ENCODE peak calls at places on chromosomes 11 and 22, in six cellular contexts. One of them, this sample, is unnamed.
A peak's percentile ranks its signal among the peaks of the same experiment; 100 is the strongest.

GRCh38 chr11:3160252-3161031 is 4.7 kb downstream of the OSBPL5 start:
- DNase-seq in LoVo: no peak
- DNase-seq in GM23338: peak; percentile 98
- DNase-seq in adrenal gland: peak; percentile 93
- DNase-seq in mucosa of descending colon: peak; percentile 86
- DNase-seq in CD4-positive, alpha-beta memory T cell: no peak
- DNase-seq in this sample: peak; percentile 92

GRCh38 chr22:27801616-27802388 is at the start of gene MN1:
- DNase-seq in CD4-positive, alpha-beta memory T cell: peak; percentile 49
- DNase-seq in GM23338: peak; percentile 86
- DNase-seq in adrenal gland: peak; percentile 19
- DNase-seq in LoVo: no peak
- DNase-seq in mucosa of descending colon: no peak
- DNase-seq in this sample: peak; percentile 77

GRCh38 chr11:119615003-119615878 is 113.8 kb downstream of the NECTIN1 start:
- DNase-seq in CD4-positive, alpha-beta memory T cell: no peak
- DNase-seq in adrenal gland: peak; percentile 24
- DNase-seq in GM23338: no peak
- DNase-seq in LoVo: peak; percentile 45
- DNase-seq in mucosa of descending colon: no peak
- DNase-seq in this sample: no peak

GRCh38 chr22:22043296-22044078 is 60.9 kb upstream of the TOP3B start:
- DNase-seq in LoVo: no peak
- DNase-seq in GM23338: no peak
- DNase-seq in adrenal gland: no peak
- DNase-seq in CD4-positive, alpha-beta memory T cell: no peak
- DNase-seq in mucosa of descending colon: no peak
- DNase-seq in this sample: no peak

GRCh38 chr11:76802621-76803020 is 19.5 kb downstream of the TSKU start:
- DNase-seq in CD4-positive, alpha-beta memory T cell: no peak
- DNase-seq in GM23338: no peak
- DNase-seq in LoVo: no peak
- DNase-seq in adrenal gland: no peak
- DNase-seq in mucosa of descending colon: no peak
- DNase-seq in this sample: no peak

GRCh38 chr22:46373838-46374662 is 38.5 kb downstream of the TRMU start:
- DNase-seq in CD4-positive, alpha-beta memory T cell: peak; percentile 26
- DNase-seq in GM23338: no peak
- DNase-seq in LoVo: peak; percentile 48
- DNase-seq in adrenal gland: no peak
- DNase-seq in mucosa of descending colon: peak; percentile 77
- DNase-seq in this sample: no peak

GRCh38 chr11:32529994-32530588 is 53.5 kb upstream of the EIF3M start:
- DNase-seq in GM23338: no peak
- DNase-seq in adrenal gland: no peak
- DNase-seq in mucosa of descending colon: no peak
- DNase-seq in CD4-positive, alpha-beta memory T cell: no peak
- DNase-seq in LoVo: no peak
- DNase-seq in this sample: no peak

GRCh38 chr11:27812341-27812740 is 112.1 kb upstream of the BDNF start:
- DNase-seq in LoVo: no peak
- DNase-seq in GM23338: no peak
- DNase-seq in mucosa of descending colon: no peak
- DNase-seq in CD4-positive, alpha-beta memory T cell: no peak
- DNase-seq in adrenal gland: no peak
- DNase-seq in this sample: no peak

GRCh38 chr11:27861706-27862430 is 161.6 kb upstream of the BDNF start:
- DNase-seq in adrenal gland: peak; percentile 69
- DNase-seq in mucosa of descending colon: no peak
- DNase-seq in LoVo: no peak
- DNase-seq in GM23338: no peak
- DNase-seq in CD4-positive, alpha-beta memory T cell: no peak
- DNase-seq in this sample: no peak

GRCh38 chr11:72727521-72727920 is 24.7 kb downstream of the ARAP1 start:
- DNase-seq in CD4-positive, alpha-beta memory T cell: no peak
- DNase-seq in adrenal gland: no peak
- DNase-seq in LoVo: no peak
- DNase-seq in GM23338: no peak
- DNase-seq in mucosa of descending colon: no peak
- DNase-seq in this sample: no peak